ENCODE peak calls at places on chromosomes 2 and 18, in seven cellular contexts. G is kidney, H is lower lobe of right lung, C is heart right ventricle, B is foreskin fibroblast, R is kidney epithelial cell, T is nephron progenitor cell. Y is an unnamed sample.

GRCh38 chr2:178828496-178828895 is 21.3 kb upstream of the TTN start:
- DNase-seq in C (no peak), G (no peak), T (no peak), H (no peak), R (no peak), B (no peak), Y (no peak)

GRCh38 chr18:42182728-42183700 is 228.0 kb downstream of the PIK3C3 start:
- DNase-seq in B (no peak), G (no peak), R (no peak), H (no peak), C (no peak), T (no peak), Y (no peak)

GRCh38 chr2:15560404-15560987 is 638 bp downstream of the NBAS start:
- DNase-seq in T (peak; percentile 32), C (no peak), H (no peak), B (no peak), G (no peak), R (no peak), Y (no peak)

GRCh38 chr2:237150831-237151230 is 65.1 kb downstream of the COPS8 start:
- DNase-seq in T (no peak), H (no peak), R (no peak), G (no peak), B (no peak), C (no peak), Y (no peak)

GRCh38 chr2:23616630-23617029 is 231.7 kb downstream of the KLHL29 start:
- DNase-seq in R (no peak), B (no peak), H (peak; percentile 45), C (no peak), G (peak; percentile 32), T (no peak), Y (no peak)

GRCh38 chr2:62147610-62148301 is 48.2 kb upstream of the B3GNT2 start:
- DNase-seq in R (no peak), C (no peak), H (no peak), G (no peak), B (peak; percentile 59), T (no peak), Y (no peak)

GRCh38 chr2:151306621-151307020 is 17.2 kb upstream of the NMI start:
- DNase-seq in B (peak; percentile 62), T (no peak), R (no peak), C (no peak), H (no peak), G (no peak), Y (no peak)

GRCh38 chr2:168450171-168450570 is 5.9 kb upstream of the CERS6 start:
- DNase-seq in R (no peak), H (no peak), B (no peak), G (no peak), C (no peak), T (no peak), Y (no peak)

GRCh38 chr18:23228102-23229051 is 93.1 kb downstream of the CABLES1 start:
- DNase-seq in R (no peak), B (no peak), H (no peak), G (no peak), C (no peak), T (no peak), Y (no peak)

GRCh38 chr2:217835931-217836881 is 166.6 kb downstream of the TNS1 start:
- DNase-seq in H (peak; percentile 41), C (peak; percentile 70), G (peak; percentile 71), B (peak; percentile 82), T (no peak), R (no peak), Y (no peak)

GRCh38 chr2:176174850-176175728 is 13.4 kb upstream of the HOXD1 start:
- DNase-seq in R (no peak), C (no peak), G (peak; percentile 86), H (no peak), B (no peak), T (peak; percentile 82), Y (no peak)

GRCh38 chr2:184562532-184562931 is 35.8 kb upstream of the ZNF804A start:
- DNase-seq in G (no peak), H (no peak), B (peak; percentile 9), C (no peak), R (no peak), T (no peak), Y (no peak)

GRCh38 chr18:39795350-39795749 is 2159.7 kb upstream of the PIK3C3 start:
- DNase-seq in H (no peak), C (no peak), B (no peak), T (no peak), G (no peak), R (no peak), Y (no peak)

GRCh38 chr18:22601481-22601880 is 183.8 kb upstream of the CTAGE1 start:
- DNase-seq in C (no peak), H (no peak), T (no peak), G (no peak), R (no peak), B (peak; percentile 28), Y (no peak)

GRCh38 chr18:13612111-13612997 is 114.0 kb downstream of the FAM210A start:
- DNase-seq in C (no peak), H (no peak), T (no peak), R (no peak), B (no peak), G (no peak), Y (peak; percentile 54)

GRCh38 chr2:239152916-239153305 is 247.9 kb downstream of the HDAC4 start:
- DNase-seq in H (no peak), T (no peak), R (no peak), B (no peak), G (peak; percentile 8), C (no peak), Y (no peak)

GRCh38 chr2:217289909-217290283 is 430.0 kb upstream of the TNP1 start:
- DNase-seq in G (no peak), C (no peak), T (peak; percentile 29), H (no peak), B (peak; percentile 35), R (no peak), Y (no peak)

GRCh38 chr2:211957799-211958198 is 580.8 kb downstream of the ERBB4 start:
- DNase-seq in H (no peak), B (no peak), G (no peak), R (no peak), C (no peak), T (no peak), Y (no peak)

GRCh38 chr2:68282814-68283812 is 30.8 kb upstream of the PPP3R1 start:
- DNase-seq in G (no peak), R (peak; percentile 9), H (no peak), C (no peak), T (no peak), B (peak; percentile 23), Y (no peak)

GRCh38 chr2:12032421-12032820 is 286.0 kb downstream of the LPIN1 start:
- DNase-seq in R (no peak), C (no peak), T (no peak), B (no peak), G (no peak), H (no peak), Y (no peak)
- TF ChIP-seq CTCF in R (peak; percentile 7), C (no peak), T (no peak), B (no peak), G (no peak), H (no peak), Y (no peak)

GRCh38 chr2:134897932-134898331 is 20.7 kb upstream of the CCNT2 start:
- DNase-seq in B (no peak), R (no peak), T (no peak), G (no peak), C (no peak), H (no peak), Y (no peak)
- TF ChIP-seq CTCF in B (peak; percentile 10), R (peak; percentile 31), T (peak; percentile 38), G (no peak), C (peak; percentile 47), H (peak; percentile 39), Y (peak; percentile 66)

DNA sequence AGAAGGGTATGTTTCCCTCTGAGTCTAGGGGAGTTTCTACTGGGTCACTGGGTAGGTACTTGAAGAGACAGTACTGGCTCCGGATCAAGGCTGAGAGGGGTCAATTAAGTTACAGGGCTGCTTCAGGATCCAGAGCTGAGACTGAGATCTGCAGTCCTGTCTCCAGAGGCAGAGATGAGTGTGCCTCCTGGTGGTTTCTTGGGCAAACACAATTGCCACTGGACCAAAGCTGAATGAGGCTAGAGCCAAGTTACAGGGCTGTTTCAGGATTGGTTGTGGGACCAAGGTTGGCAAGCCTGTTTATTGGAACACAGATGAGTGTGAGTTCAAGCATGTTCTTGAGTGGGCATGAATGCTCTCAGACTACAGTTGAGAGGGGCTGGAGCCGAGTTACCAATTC is 157.9 kb downstream of the ADCYAP1 start:
- DNase-seq in B (no peak), H (no peak), G (no peak), T (no peak), C (no peak), R (no peak), Y (no peak)
- TF ChIP-seq CTCF in B (no peak), H (no peak), G (no peak), T (no peak), C (no peak), R (peak; percentile 7), Y (no peak)

DNA sequence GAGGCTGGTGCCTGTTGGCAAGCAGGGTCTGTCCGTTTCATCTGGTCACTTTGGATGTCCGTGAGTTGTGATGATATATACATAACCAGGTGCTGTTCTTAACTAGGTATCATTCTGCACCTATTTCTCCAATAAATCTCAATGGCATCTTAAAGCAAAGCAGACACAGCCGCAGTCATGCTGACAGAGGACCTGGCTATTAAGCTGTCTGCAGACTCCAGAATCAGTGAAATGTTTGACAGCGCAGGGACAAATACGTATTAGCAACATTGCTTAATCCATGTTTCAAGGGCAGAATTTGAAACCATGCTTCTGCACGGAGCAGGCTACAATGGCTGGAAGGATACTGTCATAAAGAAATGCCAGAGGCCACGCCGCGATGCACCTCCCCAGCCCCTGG is 414.6 kb downstream of the ZNF516 start:
- DNase-seq in T (no peak), H (no peak), G (no peak), B (no peak), C (no peak), R (no peak), Y (no peak)
- TF ChIP-seq CTCF in T (no peak), H (no peak), G (no peak), B (no peak), C (no peak), R (no peak), Y (no peak)

DNA sequence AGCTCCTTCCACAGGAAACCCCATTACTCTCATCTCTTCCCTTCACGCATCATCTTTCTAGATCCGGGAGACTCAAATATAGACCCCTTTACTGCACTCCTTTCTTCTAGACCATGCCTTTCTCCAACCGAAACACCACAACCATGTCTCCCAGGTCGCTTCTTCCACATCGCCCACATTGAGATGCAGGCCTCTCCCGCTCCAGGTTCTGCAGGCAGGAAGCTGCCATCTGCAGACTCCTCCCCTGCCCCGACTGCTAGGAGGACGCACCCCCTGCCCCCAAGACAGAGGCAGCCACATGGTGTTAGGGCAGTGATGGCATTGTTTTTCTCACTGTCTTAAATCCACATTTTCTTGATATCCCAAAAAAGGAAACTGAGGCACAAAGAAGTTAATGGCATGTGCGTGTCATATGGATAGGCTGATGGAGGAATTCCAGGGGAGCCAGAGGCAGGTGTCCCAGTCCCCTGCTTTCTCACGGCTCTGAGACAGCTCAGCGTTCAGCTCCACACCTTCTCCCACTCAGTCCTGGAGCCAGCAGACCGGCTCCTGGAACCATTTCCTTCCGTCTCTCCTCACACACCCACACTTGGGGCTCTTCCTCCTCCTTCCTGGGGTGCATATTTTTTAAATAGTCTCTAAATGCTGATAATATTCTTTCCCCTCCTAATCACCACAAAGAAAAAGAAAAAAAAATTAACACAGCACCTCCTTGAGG is 438.4 kb downstream of the EIPR1 start:
- DNase-seq in H (no peak), R (no peak), C (no peak), G (no peak), T (no peak), B (no peak), Y (no peak)
- TF ChIP-seq CTCF in H (no peak), R (no peak), C (no peak), G (no peak), T (no peak), B (no peak), Y (no peak)

GRCh38 chr2:124018894-124019293 is 6.2 kb upstream of the CNTNAP5 start:
- DNase-seq in C (no peak), T (no peak), B (no peak), H (no peak), G (no peak), R (no peak), Y (no peak)
- TF ChIP-seq CTCF in C (no peak), T (peak; percentile 14), B (no peak), H (no peak), G (no peak), R (no peak), Y (no peak)